ENCODE peak calls at places on chromosomes 2 and 18, in six cellular contexts. H is A549, K is body of pancreas, L is heart left ventricle, J is HCT116, Y is HAP-1. E is an unnamed sample. For H3K4me1, the result is how much of the 10 kb centered on the place peaks cover.

GRCh38 chr2:72744049-72744448 is 81.8 kb downstream of the EXOC6B start:
- DNase-seq in H (no peak), K (no peak), L (no peak), J (no peak), Y (no peak), E (no peak)

GRCh38 chr2:60934153-60934722 is 52.9 kb downstream of the REL start:
- DNase-seq in H (no peak), K (no peak), L (no peak), J (no peak), Y (no peak), E (no peak)

GRCh38 chr2:60710707-60711106 is 45.4 kb upstream of the PAPOLG start:
- DNase-seq in H (no peak), K (peak), L (no peak), J (no peak), Y (no peak), E (no peak)

GRCh38 chr2:149587950-149588487 is 444 bp upstream of the MMADHC start:
- DNase-seq in H (no peak), K (no peak), L (no peak), J (no peak), Y (no peak), E (no peak)

GRCh38 chr2:240614391-240614790 is 10.9 kb upstream of the GPR35 start:
- DNase-seq in H (no peak), K (no peak), L (no peak), J (no peak), Y (no peak), E (peak)

GRCh38 chr18:2316686-2317308 is 254.5 kb downstream of the METTL4 start:
- DNase-seq in H (no peak), K (peak), L (no peak), J (no peak), Y (no peak), E (no peak)

GRCh38 chr2:238060096-238060541 is 682 bp upstream of the SCLY start:
- DNase-seq in H (peak), K (no peak), L (no peak), J (no peak), Y (no peak), E (no peak)

GRCh38 chr2:129061079-129061785 is 742.6 kb upstream of the HS6ST1 start:
- DNase-seq in H (no peak), K (no peak), L (no peak), J (no peak), Y (no peak), E (no peak)

GRCh38 chr2:69149631-69150215 is 136.7 kb downstream of the ANTXR1 start:
- DNase-seq in H (peak), K (no peak), L (peak), J (no peak), Y (no peak), E (no peak)

GRCh38 chr2:240959941-240960308 is 38.5 kb upstream of the SNED1 start:
- DNase-seq in H (no peak), K (no peak), L (no peak), J (no peak), Y (peak), E (no peak)

GRCh38 chr2:209239585-209239938 is 184.3 kb upstream of the MAP2 start:
- DNase-seq in H (no peak), K (peak), L (no peak), J (no peak), Y (no peak), E (no peak)

GRCh38 chr18:68928762-68929675 is 131.1 kb downstream of the CCDC102B start:
- DNase-seq in H (no peak), K (no peak), L (no peak), J (no peak), Y (no peak), E (no peak)

GRCh38 chr18:7666195-7666776 is 99.2 kb downstream of the PTPRM start:
- DNase-seq in H (peak), K (no peak), L (no peak), J (no peak), Y (no peak), E (no peak)

GRCh38 chr2:72028351-72028995 is 119.2 kb downstream of the CYP26B1 start:
- DNase-seq in H (no peak), K (no peak), L (no peak), J (no peak), Y (no peak), E (peak)

GRCh38 chr2:228446732-228447131 is 265.2 kb upstream of the SPHKAP start:
- DNase-seq in H (no peak), K (no peak), L (peak), J (no peak), Y (peak), E (no peak)

GRCh38 chr2:36433311-36434217 is 78.0 kb downstream of the CRIM1 start:
- DNase-seq in H (no peak), K (no peak), L (peak), J (no peak), Y (peak), E (peak)

GRCh38 chr18:67428805-67429204 is 87.7 kb downstream of the DSEL start:
- DNase-seq in H (no peak), K (no peak), L (no peak), J (no peak), Y (no peak), E (no peak)

GRCh38 chr2:202690321-202690900 is 55.6 kb downstream of the FAM117B start:
- DNase-seq in H (no peak), K (no peak), L (no peak), J (no peak), Y (no peak), E (no peak)

GRCh38 chr2:239407112-239407511 is 6.3 kb upstream of the HDAC4 start:
- DNase-seq in H (no peak), K (no peak), L (no peak), J (no peak), Y (no peak), E (no peak)

GRCh38 chr2:105556366-105556765 is 157.5 kb upstream of the FHL2 start:
- DNase-seq in H (no peak), K (no peak), L (no peak), J (no peak), Y (no peak), E (no peak)

GRCh38 chr2:74806355-74806839 is 27.5 kb upstream of the HK2 start:
- DNase-seq in H (no peak), K (no peak), L (no peak), J (no peak), Y (no peak), E (no peak)

GRCh38 chr2:226838758-226839555 is 3.1 kb downstream of the RHBDD1 start:
- DNase-seq in H (no peak), K (no peak), L (no peak), J (no peak), Y (no peak), E (no peak)

GRCh38 chr2:25305809-25306208 is 35.9 kb downstream of the DNMT3A start:
- DNase-seq in H (no peak), K (no peak), L (no peak), J (no peak), Y (no peak), E (no peak)

GRCh38 chr18:5746844-5747243 is 148.5 kb downstream of the TMEM200C start:
- DNase-seq in H (no peak), K (no peak), L (no peak), J (no peak), Y (no peak), E (no peak)

GRCh38 chr2:240139666-240140393 is 628 bp downstream of the OTOS start:
- DNase-seq in H (no peak), K (no peak), L (no peak), J (no peak), Y (no peak), E (peak)

GRCh38 chr2:199329466-199329865 is 128.3 kb downstream of the SATB2 start:
- DNase-seq in H (no peak), K (no peak), L (no peak), J (no peak), Y (no peak), E (no peak)

GRCh38 chr2:217291259-217291658 is 431.4 kb upstream of the TNP1 start:
- DNase-seq in H (no peak), K (no peak), L (no peak), J (no peak), Y (no peak), E (no peak)

GRCh38 chr2:109129356-109129920 is 433 bp downstream of the SH3RF3 start:
- DNase-seq in H (peak), K (no peak), L (peak), J (no peak), Y (no peak), E (no peak)

GRCh38 chr18:79934311-79935097 is 16.9 kb downstream of the SLC66A2 start:
- DNase-seq in H (no peak), K (peak), L (peak), J (no peak), Y (peak), E (peak)

GRCh38 chr2:25417715-25418369 is 76.1 kb upstream of the DNMT3A start:
- DNase-seq in H (no peak), K (no peak), L (no peak), J (peak), Y (no peak), E (no peak)

GRCh38 chr2:37625781-37626548 is 45.5 kb downstream of the CDC42EP3 start:
- DNase-seq in H (no peak), K (peak), L (peak), J (no peak), Y (no peak), E (no peak)

GRCh38 chr2:127128508-127128907 is 21.6 kb upstream of the BIN1 start:
- DNase-seq in H (no peak), K (peak), L (no peak), J (peak), Y (peak), E (no peak)

GRCh38 chr18:48019557-48019956 is 89.1 kb upstream of the SMAD2 start:
- DNase-seq in H (no peak), K (no peak), L (no peak), J (no peak), Y (no peak), E (peak)

GRCh38 chr2:162890690-162891311 is 52.2 kb upstream of the KCNH7 start:
- DNase-seq in H (peak), K (peak), L (no peak), J (peak), Y (peak), E (no peak)

GRCh38 chr2:69997296-69998184 is 36.1 kb upstream of the ASPRV1 start:
- DNase-seq in H (peak), K (peak), L (no peak), J (peak), Y (no peak), E (peak)

GRCh38 chr2:238925816-238926215 is 77.9 kb downstream of the TWIST2 start:
- DNase-seq in H (no peak), K (no peak), L (no peak), J (no peak), Y (no peak), E (peak)

GRCh38 chr2:9803023-9803805 is 40.1 kb upstream of the TAF1B start:
- DNase-seq in H (no peak), K (peak), L (no peak), J (no peak), Y (no peak), E (peak)

GRCh38 chr2:233034-233433 is 30.8 kb downstream of the SH3YL1 start:
- DNase-seq in H (no peak), K (no peak), L (no peak), J (no peak), Y (peak), E (no peak)

GRCh38 chr18:37958499-37958898 is 392.9 kb upstream of the CELF4 start:
- DNase-seq in H (no peak), K (no peak), L (no peak), J (no peak), Y (no peak), E (no peak)

GRCh38 chr2:101127319-101128056 is 23.7 kb downstream of the TBC1D8 start:
- DNase-seq in H (no peak), K (no peak), L (no peak), J (no peak), Y (no peak), E (no peak)
- H3K4me1 ChIP-seq in H (half or more), K (half or more), L (under half), J (half or more), Y (under half), E (half or more)

DNA sequence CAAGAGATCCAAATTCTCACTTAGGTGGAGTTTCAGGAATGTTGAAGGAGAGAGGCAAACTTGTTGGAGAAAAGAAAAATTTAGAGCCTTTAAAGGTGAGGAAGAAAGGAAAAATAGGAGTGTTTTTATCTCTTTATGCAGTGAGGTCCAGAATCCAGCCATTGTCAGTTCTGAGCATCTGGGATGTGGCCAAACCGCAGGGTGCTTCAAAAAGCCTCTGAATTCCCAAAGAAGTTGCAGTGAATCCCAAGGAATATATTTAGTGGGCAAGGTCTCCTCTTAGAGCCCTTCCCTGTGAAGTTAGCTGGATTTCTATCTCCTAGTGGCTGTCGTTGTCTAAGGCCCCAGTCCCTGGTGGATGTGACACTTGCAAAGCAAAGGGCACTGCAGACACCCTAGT is 51.2 kb downstream of the MTCL1 start:
- DNase-seq in H (no peak), K (no peak), L (no peak), J (no peak), Y (no peak), E (no peak)
- H3K4me1 ChIP-seq in H (under half), K (under half), L (under half), J (under half), Y (under half), E (under half)

GRCh38 chr2:23026671-23027070 is 358.3 kb upstream of the KLHL29 start:
- DNase-seq in H (no peak), K (no peak), L (no peak), J (no peak), Y (no peak), E (no peak)
- H3K4me1 ChIP-seq in H (under half), K (under half), L (under half), J (under half), Y (under half), E (under half)

GRCh38 chr18:78927616-78928015 is 52.0 kb upstream of the SALL3 start:
- DNase-seq in H (no peak), K (no peak), L (no peak), J (no peak), Y (no peak), E (no peak)

GRCh38 chr18:78925193-78925540 is 54.5 kb upstream of the SALL3 start:
- DNase-seq in H (no peak), K (no peak), L (no peak), J (no peak), Y (no peak), E (no peak)

GRCh38 chr18:78927156-78927555 is 52.5 kb upstream of the SALL3 start:
- DNase-seq in H (no peak), K (no peak), L (no peak), J (no peak), Y (no peak), E (no peak)

GRCh38 chr18:78925557-78926242 is 53.9 kb upstream of the SALL3 start:
- DNase-seq in H (no peak), K (no peak), L (no peak), J (no peak), Y (no peak), E (no peak)

GRCh38 chr18:78926243-78926615 is 53.4 kb upstream of the SALL3 start:
- DNase-seq in H (no peak), K (no peak), L (no peak), J (no peak), Y (no peak), E (no peak)
- H3K4me1 ChIP-seq in H (under half), K (under half), L (under half), J (under half), Y (under half), E (under half)

E was measured in RWPE2.